ENCODE peak calls at places on chromosome 9, in ten cellular contexts. N, T, F, V, C, U, L, X, Z and A are unnamed samples.

GRCh38 chr9:99489043-99489378 is 266.9 kb downstream of the SEC61B start:
- DNase-seq in N (no peak), C (no peak), V (no peak), F (no peak), Z (peak; percentile 90), L (peak; percentile 51), U (no peak), X (peak; percentile 83), T (no peak), A (no peak)

GRCh38 chr9:27358007-27358406 is 61.1 kb upstream of the EQTN start:
- DNase-seq in N (no peak), X (no peak), F (no peak), U (no peak), V (no peak), T (no peak), L (no peak), C (no peak), Z (no peak), A (no peak)

GRCh38 chr9:19229725-19230355 is 653 bp upstream of the DENND4C start:
- DNase-seq in N (peak; percentile 59), V (no peak), X (no peak), T (peak; percentile 53), U (no peak), L (peak; percentile 64), F (peak; percentile 83), C (peak; percentile 87), Z (no peak), A (no peak)

GRCh38 chr9:91273853-91274552 is 87.7 kb downstream of the AUH start:
- DNase-seq in N (no peak), X (peak; percentile 80), L (no peak), V (no peak), F (no peak), Z (peak; percentile 65), U (no peak), T (no peak), C (no peak), A (no peak)

GRCh38 chr9:128747233-128747632 is 23.3 kb upstream of the ZDHHC12 start:
- DNase-seq in U (no peak), N (no peak), C (no peak), T (no peak), V (no peak), Z (no peak), F (no peak), L (no peak), X (no peak), A (no peak)

GRCh38 chr9:125521462-125522327 is 185.3 kb downstream of the MAPKAP1 start:
- DNase-seq in F (no peak), T (no peak), C (no peak), U (no peak), X (peak; percentile 97), L (no peak), Z (peak; percentile 90), N (no peak), V (peak; percentile 8), A (no peak)

GRCh38 chr9:127521919-127522304 is 70.6 kb downstream of the LRSAM1 start:
- DNase-seq in U (no peak), T (no peak), L (no peak), C (no peak), V (no peak), N (peak; percentile 81), Z (no peak), X (no peak), F (no peak), A (no peak)

GRCh38 chr9:78325343-78325742 is 28.4 kb downstream of the PSAT1 start:
- DNase-seq in N (peak; percentile 87), U (peak; percentile 51), Z (peak; percentile 42), C (no peak), L (peak; percentile 76), X (peak; percentile 27), T (no peak), V (no peak), F (no peak), A (no peak)

GRCh38 chr9:899440-900184 is 58.1 kb downstream of the DMRT1 start:
- DNase-seq in U (peak; percentile 21), V (no peak), Z (no peak), F (no peak), X (no peak), L (no peak), C (peak; percentile 63), N (no peak), T (no peak), A (no peak)

GRCh38 chr9:16429671-16430070 is 440.8 kb downstream of the BNC2 start:
- DNase-seq in V (no peak), L (no peak), F (no peak), N (no peak), C (no peak), T (no peak), Z (no peak), U (no peak), X (no peak), A (no peak)

GRCh38 chr9:101034222-101034621 is 5.7 kb downstream of the PLPPR1 start:
- DNase-seq in V (no peak), F (no peak), U (no peak), Z (no peak), X (no peak), C (peak; percentile 43), N (no peak), T (no peak), L (no peak), A (no peak)

GRCh38 chr9:115133649-115134048 is 15.7 kb upstream of the TNC start:
- DNase-seq in Z (peak; percentile 81), C (no peak), L (no peak), U (no peak), T (no peak), F (no peak), X (peak; percentile 97), N (no peak), V (no peak), A (no peak)

GRCh38 chr9:106893088-106893487 is 30.1 kb downstream of the ZNF462 start:
- DNase-seq in F (no peak), C (no peak), L (no peak), X (peak; percentile 74), N (no peak), V (no peak), U (no peak), T (no peak), Z (peak; percentile 61), A (no peak)

GRCh38 chr9:8564960-8565359 is 765.4 kb upstream of the DMAC1 start:
- DNase-seq in X (no peak), T (no peak), Z (no peak), U (no peak), L (no peak), F (no peak), N (no peak), V (no peak), C (no peak), A (no peak)

GRCh38 chr9:22682536-22683392 is 236.1 kb downstream of the DMRTA1 start:
- DNase-seq in X (peak; percentile 89), Z (peak; percentile 91), T (no peak), C (no peak), U (no peak), N (no peak), V (no peak), L (no peak), F (no peak), A (no peak)

DNA sequence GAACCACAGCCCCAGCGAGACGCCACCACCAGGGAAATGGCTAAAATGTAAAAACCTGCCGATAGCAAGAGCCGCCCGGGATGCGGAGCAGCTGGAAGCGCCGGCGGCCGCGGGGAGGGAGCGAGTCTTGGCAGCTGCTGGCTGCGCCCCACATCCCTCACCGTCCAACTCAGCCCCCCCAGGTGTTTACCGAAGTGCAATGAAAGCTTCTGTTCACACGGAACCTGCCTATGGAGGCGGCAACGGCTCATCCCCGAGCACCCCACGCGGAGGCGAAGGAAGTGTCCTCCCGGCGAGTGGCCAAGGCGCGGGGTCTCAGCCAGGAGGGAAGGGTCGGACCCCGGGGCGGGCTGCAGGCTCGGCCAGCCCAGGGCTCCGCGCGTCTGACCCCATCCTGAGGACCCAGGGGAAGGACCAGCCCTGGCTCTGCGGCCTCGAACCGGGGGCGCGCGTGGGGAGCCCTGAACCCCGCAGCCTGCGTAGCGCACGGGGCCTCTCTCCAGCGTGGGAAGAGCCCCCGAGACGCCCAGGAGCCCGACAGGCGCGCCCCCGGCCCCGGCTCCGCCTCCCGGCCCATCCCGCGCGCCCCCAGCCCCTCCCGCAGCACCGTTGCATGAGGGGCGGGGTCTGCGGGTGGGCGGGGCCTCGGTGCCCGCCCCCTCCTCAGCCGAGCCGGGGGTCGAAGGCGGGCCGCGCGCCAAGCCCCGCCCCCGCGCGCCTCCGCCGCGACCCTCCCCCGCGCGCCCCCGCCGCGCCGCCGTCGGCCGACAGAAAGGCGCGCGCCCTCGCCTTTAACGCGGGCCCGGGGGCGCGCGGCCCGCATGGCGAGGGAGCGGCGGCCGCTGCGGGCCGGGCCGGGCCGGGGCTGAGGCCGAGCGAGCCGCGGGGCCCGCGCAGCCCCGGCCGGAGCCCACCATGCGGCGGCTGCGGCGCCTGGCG is at the start of gene DIPK1B:
- DNase-seq in V (no peak), X (no peak), C (peak; percentile 79), N (peak; percentile 45), Z (no peak), L (peak; percentile 100), T (no peak), F (no peak), U (peak; percentile 75), A (no peak)
- H3K4me3 ChIP-seq in V (peak within 1 kb of the TSS; percentile 15), X (peak within 1 kb of the TSS; percentile 48), C (peak within 1 kb of the TSS; percentile 91), N (peak within 1 kb of the TSS; percentile 28), Z (no peak within 1 kb of the TSS), L (peak within 1 kb of the TSS; percentile 69), T (peak within 1 kb of the TSS; percentile 65), F (peak within 1 kb of the TSS; percentile 51), U (peak within 1 kb of the TSS; percentile 91), A (peak within 1 kb of the TSS; percentile 47)

DNA sequence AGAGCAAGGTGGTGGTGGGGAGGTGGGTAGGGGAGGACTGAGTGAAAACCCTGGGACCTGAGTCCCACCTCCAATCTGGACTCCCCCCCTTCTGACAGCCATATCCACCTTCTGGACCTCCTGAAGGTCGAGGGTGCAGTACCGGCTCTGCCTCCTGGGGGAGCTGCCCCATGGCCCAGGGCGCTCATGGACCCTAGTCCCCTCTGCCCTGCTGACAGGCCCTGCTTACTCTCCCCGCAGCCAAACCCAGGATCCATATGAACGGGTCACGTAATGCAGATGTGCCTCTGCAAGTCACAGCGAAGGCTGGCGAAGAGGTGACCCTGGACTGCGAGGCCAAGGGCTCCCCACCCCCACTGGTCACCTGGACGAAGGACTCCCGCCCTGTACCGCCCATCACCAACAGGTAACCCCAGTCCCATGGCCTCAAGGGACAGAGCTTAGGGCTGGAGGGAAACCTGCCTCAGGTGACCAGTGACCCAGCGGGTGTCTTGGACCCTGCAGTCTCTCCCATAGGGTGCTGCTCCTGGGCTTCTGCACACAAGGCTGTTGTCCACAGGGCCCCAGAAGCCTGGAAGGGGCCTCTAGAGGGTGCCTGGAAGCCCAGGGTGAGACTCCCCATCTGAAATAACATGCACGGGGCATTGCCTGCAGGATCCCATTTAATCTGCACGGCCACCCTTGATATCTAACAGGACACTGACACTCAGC is 61.7 kb downstream of the HMCN2 start:
- DNase-seq in Z (no peak), L (peak; percentile 82), F (no peak), U (no peak), C (peak; percentile 83), N (no peak), X (no peak), V (no peak), T (no peak), A (no peak)
- TF ChIP-seq CTCF in Z (peak; percentile 36), L (peak; percentile 38), F (peak; percentile 31), U (peak; percentile 14), C (peak; percentile 66), N (no peak), X (peak; percentile 19), V (no peak), T (no peak), A (no peak)

GRCh38 chr9:82252116-82252515 is 263.5 kb downstream of the SPATA31D1 start:
- DNase-seq in X (no peak), U (no peak), F (no peak), Z (no peak), C (no peak), N (no peak), T (no peak), L (no peak), V (no peak), A (no peak)
- H3K27me3 ChIP-seq in X (no peaks in the 10 kb centered on the region), U (no peaks in the 10 kb centered on the region), F (no peaks in the 10 kb centered on the region), Z (no peaks in the 10 kb centered on the region), C (no peaks in the 10 kb centered on the region), N (no peaks in the 10 kb centered on the region), T (no peaks in the 10 kb centered on the region), L (no peaks in the 10 kb centered on the region), V (no peaks in the 10 kb centered on the region), A (no peaks in the 10 kb centered on the region)

GRCh38 chr9:109341561-109341960 is 20.7 kb upstream of the EPB41L4B start:
- DNase-seq in N (no peak), X (no peak), F (no peak), L (no peak), C (no peak), Z (no peak), V (no peak), T (peak; percentile 52), U (no peak), A (no peak)
- H3K4me3 ChIP-seq in N (no peak overlapping the region), X (no peak overlapping the region), F (no peak overlapping the region), L (no peak overlapping the region), C (no peak overlapping the region), Z (no peak overlapping the region), V (no peak overlapping the region), T (no peak overlapping the region), U (no peak overlapping the region), A (no peak overlapping the region)